ENCODE peak calls at places on chromosomes 12 and 14, in four cellular contexts. D is esophagus muscularis mucosa, P is suprapubic skin, R is A549. Q is an unnamed sample.

GRCh38 chr12:79897617-79898016 is 37.3 kb downstream of the PPP1R12A start:
- DNase-seq in D (no peak), P (no peak), R (no peak), Q (no peak)

GRCh38 chr14:73762375-73762822 is 48.2 kb upstream of the PNMA1 start:
- DNase-seq in D (no peak), P (no peak), R (no peak), Q (no peak)

GRCh38 chr14:100417466-100417865 is 94.3 kb downstream of the SLC25A47 start:
- DNase-seq in D (no peak), P (no peak), R (peak), Q (no peak)

GRCh38 chr14:95614335-95614734 is 71.9 kb upstream of the TCL1B start:
- DNase-seq in D (no peak), P (no peak), R (no peak), Q (no peak)

GRCh38 chr14:58866386-58866785 is 228.6 kb downstream of the DACT1 start:
- DNase-seq in D (no peak), P (no peak), R (no peak), Q (no peak)

GRCh38 chr14:81384900-81385299 is 15.2 kb downstream of the STON2 start:
- DNase-seq in D (no peak), P (no peak), R (no peak), Q (no peak)

GRCh38 chr14:62436256-62436655 is 609.0 kb downstream of the KCNH5 start:
- DNase-seq in D (no peak), P (no peak), R (no peak), Q (no peak)

GRCh38 chr12:33825986-33826602 is 196.2 kb upstream of the ALG10 start:
- DNase-seq in D (no peak), P (no peak), R (no peak), Q (no peak)

GRCh38 chr14:96055753-96056508 is 16.8 kb downstream of the C14orf132 start:
- DNase-seq in D (no peak), P (no peak), R (no peak), Q (no peak)

GRCh38 chr12:77940011-77940423 is 109.3 kb downstream of the NAV3 start:
- DNase-seq in D (no peak), P (no peak), R (peak), Q (no peak)

GRCh38 chr12:3218150-3218845 is 141.1 kb downstream of the TSPAN9 start:
- DNase-seq in D (peak), P (peak), R (no peak), Q (peak)

GRCh38 chr12:27123642-27124041 is 41.3 kb upstream of the C12orf71 start:
- DNase-seq in D (no peak), P (no peak), R (peak), Q (no peak)

GRCh38 chr12:5197127-5197526 is 153.4 kb downstream of the KCNA5 start:
- DNase-seq in D (no peak), P (no peak), R (no peak), Q (no peak)

GRCh38 chr12:67415473-67415872 is 146.3 kb downstream of the CAND1 start:
- DNase-seq in D (no peak), P (no peak), R (no peak), Q (no peak)

GRCh38 chr12:95820096-95820703 is 29.6 kb upstream of the NTN4 start:
- DNase-seq in D (no peak), P (no peak), R (peak), Q (no peak)

GRCh38 chr12:13099066-13099909 is 4.2 kb downstream of the GSG1 start:
- DNase-seq in D (peak), P (no peak), R (no peak), Q (no peak)

GRCh38 chr12:121637231-121637914 is 11.0 kb downstream of the ORAI1 start:
- DNase-seq in D (no peak), P (no peak), R (no peak), Q (no peak)

GRCh38 chr14:68510951-68511726 is 281.7 kb downstream of the ZFP36L1 start:
- DNase-seq in D (no peak), P (no peak), R (no peak), Q (no peak)

GRCh38 chr14:95519699-95520098 is 3.2 kb upstream of the SYNE3 start:
- DNase-seq in D (no peak), P (peak), R (no peak), Q (peak)

GRCh38 chr14:103730490-103731035 is 15.0 kb downstream of the ZFYVE21 start:
- DNase-seq in D (no peak), P (no peak), R (no peak), Q (no peak)

GRCh38 chr14:65250162-65250495 is 147.8 kb upstream of the MAX start:
- DNase-seq in D (no peak), P (no peak), R (no peak), Q (no peak)

GRCh38 chr14:99256483-99256874 is 15.5 kb downstream of the BCL11B start:
- DNase-seq in D (no peak), P (no peak), R (no peak), Q (no peak)

GRCh38 chr14:85531594-85532391 is 1.8 kb downstream of the FLRT2 start:
- DNase-seq in D (no peak), P (peak), R (peak), Q (peak)
- TF ChIP-seq POLR2A in D (no peak), P (no peak), R (peak), Q (no peak)

GRCh38 chr12:6752931-6753771 is at the start of gene MLF2:
- DNase-seq in D (peak), P (peak), R (peak), Q (peak)
- TF ChIP-seq POLR2A in D (peak), P (peak), R (peak), Q (no peak)

DNA sequence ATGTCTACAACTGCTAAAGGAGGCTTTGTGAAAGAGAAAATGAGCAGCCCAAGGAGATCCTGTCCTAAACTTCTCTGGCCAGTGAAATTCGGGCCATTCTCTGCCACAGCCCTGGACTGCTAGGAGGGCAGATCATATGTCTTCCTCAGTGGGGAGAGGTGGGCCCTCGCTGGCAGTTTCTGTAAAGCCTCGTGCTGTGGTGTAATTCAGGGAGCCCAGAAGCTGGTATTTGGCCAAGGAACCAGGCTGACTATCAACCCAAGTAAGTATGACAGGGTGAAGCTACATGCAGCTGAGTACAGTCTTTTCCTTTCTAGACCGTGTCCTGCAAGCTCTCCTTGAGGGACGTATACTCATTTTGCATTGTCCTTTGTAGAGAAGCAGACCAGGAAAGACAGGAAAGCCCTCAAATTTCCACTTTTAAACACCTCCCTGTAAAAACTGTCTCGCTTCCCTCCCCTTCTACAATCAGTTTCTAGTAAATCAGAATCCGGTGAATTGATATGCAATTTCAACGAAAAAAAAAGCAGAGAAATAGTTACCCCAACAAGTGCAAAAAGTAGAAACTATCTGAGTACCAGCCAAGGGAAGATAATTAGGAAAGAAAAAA is 106.8 kb downstream of the DAD1 start:
- DNase-seq in D (no peak), P (no peak), R (no peak), Q (no peak)
- TF ChIP-seq POLR2A in D (no peak), P (no peak), R (no peak), Q (no peak)

DNA sequence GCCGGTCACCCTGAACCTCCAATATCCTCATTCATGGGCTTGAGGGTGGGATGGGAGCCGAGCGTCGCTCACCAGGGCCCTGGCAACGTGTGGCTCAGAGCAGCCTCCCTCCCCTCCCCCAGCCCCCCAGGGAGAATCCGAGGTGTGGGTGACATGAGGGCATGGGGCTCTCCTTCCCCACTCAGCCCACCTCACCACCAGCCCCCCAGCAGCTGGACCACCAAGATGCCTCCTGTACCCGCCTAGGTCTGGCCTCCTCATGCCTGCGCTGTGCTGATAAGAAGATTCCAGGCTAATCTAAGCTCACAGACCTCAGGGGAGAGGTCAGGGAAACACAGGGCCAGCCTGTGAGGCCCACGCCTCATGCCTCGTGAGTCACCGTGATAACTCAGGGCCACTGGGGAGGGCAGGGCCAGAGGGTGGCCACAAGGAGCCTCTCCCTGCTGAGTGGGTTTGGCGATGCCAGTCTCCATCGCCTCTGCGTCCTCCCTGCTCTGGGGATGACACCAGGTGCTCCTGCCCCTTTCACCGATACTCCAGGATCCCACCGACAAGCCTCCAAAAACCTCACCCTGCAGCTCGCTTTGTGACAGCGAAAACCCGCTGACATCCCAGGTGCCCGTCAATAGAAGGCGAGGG is 56.9 kb downstream of the TESC start:
- DNase-seq in D (no peak), P (no peak), R (peak), Q (no peak)
- TF ChIP-seq POLR2A in D (no peak), P (no peak), R (no peak), Q (no peak)

DNA sequence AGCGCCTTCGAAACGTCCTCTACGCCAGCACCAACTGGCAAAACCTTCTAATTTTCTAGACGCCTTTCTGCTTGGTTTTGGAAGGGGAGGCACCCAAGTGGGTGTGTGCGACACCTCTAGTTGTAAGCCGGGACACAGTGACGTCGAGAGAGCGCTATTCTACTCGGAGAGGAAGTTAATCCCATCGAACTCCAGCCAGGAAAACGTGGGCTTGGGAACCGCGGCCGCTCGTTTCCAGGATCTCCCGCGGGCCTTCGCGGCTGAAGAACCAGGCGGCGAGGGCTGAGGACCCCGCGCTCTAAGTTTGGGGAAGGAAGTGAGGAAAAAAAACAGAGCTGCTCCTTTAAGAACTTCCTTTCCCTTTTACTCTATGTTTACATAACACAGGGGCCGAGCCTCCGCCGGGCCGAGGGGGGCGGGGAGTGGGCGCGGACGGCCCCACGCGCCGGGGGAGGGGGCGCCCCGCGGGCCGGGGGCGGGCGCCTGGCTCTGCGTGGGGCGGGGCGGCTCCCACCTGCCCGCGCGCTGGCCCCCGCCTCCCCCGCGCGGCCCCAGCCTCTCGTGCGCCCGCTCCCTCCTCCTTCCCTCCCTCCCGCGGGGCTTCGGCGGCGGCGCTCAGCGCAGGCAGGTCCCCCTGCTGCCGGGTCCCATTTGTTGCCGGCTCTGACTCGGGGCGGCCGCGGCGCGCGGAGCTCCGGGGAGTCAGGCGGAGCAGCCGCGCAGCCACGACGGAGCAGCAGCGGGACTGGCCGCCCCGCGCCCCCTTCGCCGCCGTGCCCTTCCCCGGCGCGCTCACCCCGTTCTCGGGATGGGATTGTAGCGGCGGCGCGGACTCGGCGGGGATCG is at the start of gene PELI2:
- DNase-seq in D (no peak), P (peak), R (peak), Q (peak)
- TF ChIP-seq POLR2A in D (no peak), P (peak), R (peak), Q (peak)

GRCh38 chr14:92903359-92903758 is 19.6 kb upstream of the CHGA start:
- DNase-seq in D (no peak), P (no peak), R (no peak), Q (no peak)
- TF ChIP-seq POLR2A in D (no peak), P (no peak), R (no peak), Q (no peak)

GRCh38 chr12:116718578-116719454 is 19.1 kb downstream of the SPRING1 start:
- DNase-seq in D (no peak), P (no peak), R (no peak), Q (no peak)
- TF ChIP-seq POLR2A in D (no peak), P (no peak), R (no peak), Q (no peak)

GRCh38 chr12:124856132-124856841 is 7.4 kb downstream of the SCARB1 start:
- DNase-seq in D (no peak), P (no peak), R (no peak), Q (no peak)
- TF ChIP-seq POLR2A in D (no peak), P (no peak), R (no peak), Q (no peak)

GRCh38 chr14:91398707-91399106 is 18.9 kb downstream of the CCDC88C start:
- DNase-seq in D (no peak), P (no peak), R (no peak), Q (no peak)
- TF ChIP-seq POLR2A in D (no peak), P (no peak), R (no peak), Q (no peak)

Q was measured in lower leg skin.